ENCODE peak calls at places on chromosome 12, in eight cellular contexts. N, V, I, D, E, C, L and B are unnamed samples.

GRCh38 chr12:46217686-46218508 is 50.9 kb downstream of the SLC38A1 start:
- ATAC-seq in E (peak; percentile 33), C (peak; percentile 61), L (peak; percentile 36), V (no peak), I (peak; percentile 49), N (peak; percentile 57), D (peak; percentile 73), B (peak; percentile 89)

GRCh38 chr12:114193474-114193873 is 212.5 kb downstream of the TBX5 start:
- ATAC-seq in N (no peak), L (no peak), D (no peak), E (no peak), C (no peak), V (no peak), I (no peak), B (no peak)

GRCh38 chr12:71567562-71567961 is 96.1 kb downstream of the ZFC3H1 start:
- ATAC-seq in E (no peak), V (no peak), D (no peak), I (no peak), L (no peak), N (no peak), C (peak; percentile 97), B (no peak)

GRCh38 chr12:124742111-124742510 is 121.6 kb downstream of the SCARB1 start:
- ATAC-seq in N (no peak), E (no peak), C (no peak), D (no peak), V (peak; percentile 37), L (no peak), I (no peak), B (no peak)

GRCh38 chr12:57226588-57227314 is 2.8 kb upstream of the SHMT2 start:
- ATAC-seq in C (no peak), I (no peak), E (no peak), N (no peak), D (no peak), L (no peak), V (no peak), B (no peak)

GRCh38 chr12:62802981-62803380 is 132.0 kb downstream of the PPM1H start:
- ATAC-seq in E (no peak), D (no peak), I (no peak), L (no peak), N (no peak), V (no peak), C (no peak), B (no peak)

GRCh38 chr12:89311703-89312293 is 40.5 kb downstream of the DUSP6 start:
- ATAC-seq in D (no peak), E (no peak), V (no peak), N (no peak), I (no peak), L (no peak), C (no peak), B (no peak)

GRCh38 chr12:53337998-53338397 is 1.8 kb upstream of the SP7 start:
- ATAC-seq in C (no peak), L (no peak), E (no peak), I (no peak), N (no peak), V (no peak), D (no peak), B (no peak)

GRCh38 chr12:76143343-76144252 is 59.1 kb upstream of the NAP1L1 start:
- ATAC-seq in N (no peak), V (no peak), L (no peak), E (peak; percentile 68), I (peak; percentile 69), D (peak; percentile 47), C (peak; percentile 43), B (peak; percentile 79)

GRCh38 chr12:119681139-119681538 is 13.2 kb downstream of the PRKAB1 start:
- ATAC-seq in N (no peak), D (no peak), L (no peak), V (peak; percentile 12), E (no peak), C (no peak), I (no peak), B (no peak)

GRCh38 chr12:125314051-125314882 is 249.0 kb downstream of the AACS start:
- ATAC-seq in E (no peak), L (no peak), V (no peak), I (no peak), N (no peak), C (no peak), D (no peak), B (no peak)

GRCh38 chr12:3534511-3534910 is 43.5 kb downstream of the PRMT8 start:
- ATAC-seq in N (peak; percentile 6), L (no peak), E (no peak), D (no peak), I (no peak), C (peak; percentile 29), V (no peak), B (no peak)

GRCh38 chr12:65546528-65546927 is 268.0 kb downstream of the MSRB3 start:
- ATAC-seq in V (no peak), N (peak; percentile 29), I (no peak), E (no peak), D (no peak), L (no peak), C (no peak), B (no peak)